ENCODE peak calls at places on chromosomes 16 and 17, in five cellular contexts. Q is RWPE1, V is SK-MEL-5, C is NCI-H187, P is lower leg skin. W is an unnamed sample.

GRCh38 chr17:31583795-31584340 is 192.4 kb downstream of the RAB11FIP4 start:
- DNase-seq in Q (no peak), P (no peak), C (no peak), V (no peak), W (no peak)

GRCh38 chr16:24728891-24729242 is 584 bp upstream of the TNRC6A start:
- DNase-seq in Q (peak), P (no peak), C (no peak), V (no peak), W (no peak)

GRCh38 chr17:58667934-58668597 is 23.8 kb downstream of the TEX14 start:
- DNase-seq in V (no peak), Q (peak), P (no peak), C (no peak), W (no peak)

GRCh38 chr17:82230627-82231311 is 1.9 kb downstream of the SLC16A3 start:
- DNase-seq in C (no peak), Q (no peak), P (peak), V (peak), W (no peak)

GRCh38 chr16:87499189-87499486 is 6.3 kb upstream of the ZCCHC14 start:
- DNase-seq in C (no peak), Q (no peak), V (no peak), P (no peak), W (no peak)

GRCh38 chr17:7080445-7081041 is 492 bp upstream of the CLEC10A start:
- DNase-seq in P (no peak), C (no peak), V (no peak), Q (no peak), W (no peak)

GRCh38 chr17:67280279-67280678 is 35.3 kb upstream of the HELZ start:
- DNase-seq in Q (peak), P (no peak), C (no peak), V (no peak), W (peak)

GRCh38 chr16:15037745-15038144 is 18.1 kb downstream of the NTAN1 start:
- DNase-seq in C (no peak), P (no peak), Q (no peak), V (no peak), W (no peak)

GRCh38 chr17:2957631-2958286 is 105.6 kb downstream of the OR1D5 start:
- DNase-seq in P (peak), Q (no peak), V (no peak), C (no peak), W (peak)

GRCh38 chr17:42531455-42532354 is 4.3 kb upstream of the NAGLU start:
- DNase-seq in Q (no peak), V (peak), P (no peak), C (no peak), W (no peak)

GRCh38 chr17:80940171-80941123 is 51.2 kb upstream of the CHMP6 start:
- DNase-seq in C (no peak), Q (no peak), V (no peak), P (no peak), W (no peak)

GRCh38 chr16:85360323-85361277 is 248.3 kb upstream of the CIBAR2 start:
- DNase-seq in Q (peak), C (peak), P (peak), V (no peak), W (peak)

GRCh38 chr17:57545836-57546305 is 199.2 kb downstream of the CCDC182 start:
- DNase-seq in C (peak), Q (no peak), P (no peak), V (no peak), W (peak)